ENCODE peak calls at places on chromosomes 4 and X, in five cellular contexts. One of them, this sample, is unnamed.

GRCh38 chr4:26227827-26228226 is 93.0 kb upstream of the RBPJ start:
- DNase-seq in fibroblast of lung: no peak
- DNase-seq in AG10803: no peak
- DNase-seq in right atrium auricular region: no peak
- DNase-seq in cardiac muscle cell: no peak
- DNase-seq in this sample: no peak

GRCh38 chr4:161252520-161253141 is 911.2 kb downstream of the FSTL5 start:
- DNase-seq in fibroblast of lung: peak; percentile 4
- DNase-seq in AG10803: peak; percentile 9
- DNase-seq in right atrium auricular region: no peak
- DNase-seq in cardiac muscle cell: peak; percentile 37
- DNase-seq in this sample: no peak

GRCh38 chrX:115499112-115499805 is 61.7 kb upstream of the PLS3 start:
- DNase-seq in fibroblast of lung: no peak
- DNase-seq in AG10803: no peak
- DNase-seq in right atrium auricular region: no peak
- DNase-seq in cardiac muscle cell: no peak
- DNase-seq in this sample: no peak

GRCh38 chrX:49856819-49857218 is 22.5 kb upstream of the USP27X start:
- DNase-seq in fibroblast of lung: no peak
- DNase-seq in AG10803: no peak
- DNase-seq in right atrium auricular region: no peak
- DNase-seq in cardiac muscle cell: no peak
- DNase-seq in this sample: no peak

GRCh38 chr4:141133146-141134006 is at the start of gene RNF150:
- DNase-seq in fibroblast of lung: peak; percentile 92
- DNase-seq in AG10803: peak; percentile 89
- DNase-seq in right atrium auricular region: peak; percentile 70
- DNase-seq in cardiac muscle cell: peak; percentile 93
- DNase-seq in this sample: peak; percentile 57

GRCh38 chr4:123256006-123256405 is 140.6 kb upstream of the SPRY1 start:
- DNase-seq in fibroblast of lung: no peak
- DNase-seq in AG10803: no peak
- DNase-seq in right atrium auricular region: no peak
- DNase-seq in cardiac muscle cell: no peak
- DNase-seq in this sample: peak; percentile 29

GRCh38 chr4:41670982-41671381 is 77.5 kb downstream of the PHOX2B start:
- DNase-seq in fibroblast of lung: no peak
- DNase-seq in AG10803: no peak
- DNase-seq in right atrium auricular region: no peak
- DNase-seq in cardiac muscle cell: no peak
- DNase-seq in this sample: no peak

GRCh38 chr4:67886281-67886680 is 2.5 kb upstream of the TMPRSS11D start:
- DNase-seq in fibroblast of lung: peak; percentile 64
- DNase-seq in AG10803: no peak
- DNase-seq in right atrium auricular region: no peak
- DNase-seq in cardiac muscle cell: no peak
- DNase-seq in this sample: no peak

GRCh38 chr4:42083816-42084215 is 68.6 kb downstream of the BEND4 start:
- DNase-seq in fibroblast of lung: peak; percentile 3
- DNase-seq in AG10803: peak; percentile 12
- DNase-seq in right atrium auricular region: no peak
- DNase-seq in cardiac muscle cell: no peak
- DNase-seq in this sample: no peak

GRCh38 chr4:58551676-58552075 is 1441.5 kb upstream of the IGFBP7 start:
- DNase-seq in fibroblast of lung: no peak
- DNase-seq in AG10803: no peak
- DNase-seq in right atrium auricular region: no peak
- DNase-seq in cardiac muscle cell: no peak
- DNase-seq in this sample: no peak

GRCh38 chrX:12878536-12878935 is 11.7 kb downstream of the TLR7 start:
- DNase-seq in fibroblast of lung: no peak
- DNase-seq in AG10803: no peak
- DNase-seq in right atrium auricular region: no peak
- DNase-seq in cardiac muscle cell: no peak
- DNase-seq in this sample: no peak

GRCh38 chrX:9897761-9898161 is 69.4 kb upstream of the CLDN34 start:
- DNase-seq in fibroblast of lung: peak; percentile 97
- DNase-seq in AG10803: peak; percentile 94
- DNase-seq in right atrium auricular region: no peak
- DNase-seq in cardiac muscle cell: no peak
- DNase-seq in this sample: no peak

GRCh38 chrX:111837226-111837625 is 38.8 kb upstream of the TRPC5OS start:
- DNase-seq in fibroblast of lung: no peak
- DNase-seq in AG10803: no peak
- DNase-seq in right atrium auricular region: no peak
- DNase-seq in cardiac muscle cell: peak; percentile 75
- DNase-seq in this sample: no peak

GRCh38 chr4:66906314-66906713 is 639.0 kb downstream of the CENPC start:
- DNase-seq in fibroblast of lung: no peak
- DNase-seq in AG10803: no peak
- DNase-seq in right atrium auricular region: no peak
- DNase-seq in cardiac muscle cell: peak; percentile 38
- DNase-seq in this sample: no peak

GRCh38 chr4:36399762-36400353 is 118.4 kb downstream of the DTHD1 start:
- DNase-seq in fibroblast of lung: peak; percentile 6
- DNase-seq in AG10803: no peak
- DNase-seq in right atrium auricular region: no peak
- DNase-seq in cardiac muscle cell: peak; percentile 37
- DNase-seq in this sample: no peak

GRCh38 chr4:128847074-128847724 is 37.7 kb downstream of the JADE1 start:
- DNase-seq in fibroblast of lung: no peak
- DNase-seq in AG10803: no peak
- DNase-seq in right atrium auricular region: no peak
- DNase-seq in cardiac muscle cell: no peak
- DNase-seq in this sample: no peak

GRCh38 chrX:2549874-2550273 is 49.1 kb upstream of the DHRSX start:
- DNase-seq in fibroblast of lung: no peak
- DNase-seq in AG10803: no peak
- DNase-seq in right atrium auricular region: no peak
- DNase-seq in cardiac muscle cell: no peak
- DNase-seq in this sample: no peak
- H3K4me3 ChIP-seq in fibroblast of lung: no peak overlapping the region
- H3K4me3 ChIP-seq in AG10803: no peak overlapping the region
- H3K4me3 ChIP-seq in right atrium auricular region: no peak overlapping the region
- H3K4me3 ChIP-seq in cardiac muscle cell: no peak overlapping the region
- H3K4me3 ChIP-seq in this sample: no peak overlapping the region

GRCh38 chr4:4572821-4573220 is 31.0 kb upstream of the STX18 start:
- DNase-seq in fibroblast of lung: no peak
- DNase-seq in AG10803: no peak
- DNase-seq in right atrium auricular region: no peak
- DNase-seq in cardiac muscle cell: no peak
- DNase-seq in this sample: no peak

GRCh38 chr4:4577359-4577875 is 35.6 kb upstream of the STX18 start:
- DNase-seq in fibroblast of lung: no peak
- DNase-seq in AG10803: no peak
- DNase-seq in right atrium auricular region: no peak
- DNase-seq in cardiac muscle cell: no peak
- DNase-seq in this sample: no peak

GRCh38 chr4:4574792-4575191 is 32.9 kb upstream of the STX18 start:
- DNase-seq in fibroblast of lung: peak; percentile 89
- DNase-seq in AG10803: peak; percentile 99
- DNase-seq in right atrium auricular region: peak; percentile 62
- DNase-seq in cardiac muscle cell: no peak
- DNase-seq in this sample: peak; percentile 18

GRCh38 chr4:4574052-4574451 is 32.2 kb upstream of the STX18 start:
- DNase-seq in fibroblast of lung: no peak
- DNase-seq in AG10803: no peak
- DNase-seq in right atrium auricular region: no peak
- DNase-seq in cardiac muscle cell: no peak
- DNase-seq in this sample: no peak

GRCh38 chr4:4575284-4576211 is 33.7 kb upstream of the STX18 start:
- DNase-seq in fibroblast of lung: peak; percentile 55
- DNase-seq in AG10803: peak; percentile 62
- DNase-seq in right atrium auricular region: no peak
- DNase-seq in cardiac muscle cell: peak; percentile 88
- DNase-seq in this sample: no peak
- TF ChIP-seq CTCF in fibroblast of lung: peak; percentile 24
- TF ChIP-seq CTCF in AG10803: no peak
- TF ChIP-seq CTCF in right atrium auricular region: peak; percentile 74
- TF ChIP-seq CTCF in cardiac muscle cell: peak; percentile 36
- TF ChIP-seq CTCF in this sample: no peak

DNA sequence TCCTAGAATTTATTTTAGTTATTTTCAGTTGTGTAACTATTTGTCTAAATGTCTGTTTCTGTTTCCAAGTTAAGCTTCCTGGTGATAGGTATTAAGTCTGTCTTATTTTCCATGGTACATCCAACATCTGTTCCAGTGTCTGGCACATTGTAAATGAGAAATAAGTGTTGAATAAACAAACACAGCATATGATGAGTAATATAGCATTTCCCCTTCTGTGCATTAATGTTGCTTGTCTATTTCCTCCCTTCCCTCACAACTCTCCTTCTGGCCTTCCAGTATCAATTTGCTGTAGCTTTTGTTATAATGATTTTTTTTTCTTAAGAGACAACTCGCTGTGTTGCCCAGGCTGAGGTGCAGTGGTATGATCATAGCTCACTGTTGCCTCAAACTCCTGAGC is 36.1 kb downstream of the COPS4 start:
- DNase-seq in fibroblast of lung: peak; percentile 16
- DNase-seq in AG10803: peak; percentile 2
- DNase-seq in right atrium auricular region: no peak
- DNase-seq in cardiac muscle cell: no peak
- DNase-seq in this sample: no peak
- H3K4me3 ChIP-seq in fibroblast of lung: no peak overlapping the region
- H3K4me3 ChIP-seq in AG10803: no peak overlapping the region
- H3K4me3 ChIP-seq in right atrium auricular region: no peak overlapping the region
- H3K4me3 ChIP-seq in cardiac muscle cell: no peak overlapping the region
- H3K4me3 ChIP-seq in this sample: no peak overlapping the region

GRCh38 chr4:22515145-22515887 is 550 bp downstream of the ADGRA3 start:
- DNase-seq in fibroblast of lung: peak; percentile 78
- DNase-seq in AG10803: peak; percentile 52
- DNase-seq in right atrium auricular region: peak; percentile 60
- DNase-seq in cardiac muscle cell: peak; percentile 83
- DNase-seq in this sample: no peak
- TF ChIP-seq CTCF in fibroblast of lung: no peak
- TF ChIP-seq CTCF in AG10803: peak; percentile 9
- TF ChIP-seq CTCF in right atrium auricular region: peak; percentile 57
- TF ChIP-seq CTCF in cardiac muscle cell: peak; percentile 25
- TF ChIP-seq CTCF in this sample: no peak

DNA sequence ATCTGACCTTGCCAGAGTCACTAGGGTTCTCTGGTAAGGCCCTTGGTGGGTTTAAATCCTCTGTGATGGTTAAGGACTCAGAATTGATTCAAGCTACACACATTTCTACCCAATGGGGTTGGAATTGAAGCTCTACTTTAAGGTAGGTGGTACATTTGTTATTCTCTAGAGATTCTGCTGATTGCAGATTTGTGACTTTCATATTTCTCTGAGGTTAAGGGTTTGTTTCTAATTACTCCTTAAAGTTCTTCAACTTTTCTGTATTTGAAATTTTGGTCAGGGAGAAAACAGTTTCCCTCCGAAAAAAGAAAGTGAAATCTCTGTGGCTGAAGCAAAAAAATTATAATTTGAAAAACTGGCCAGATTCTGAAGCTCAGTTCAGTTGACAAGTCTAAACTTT is 25.8 kb upstream of the USP46 start:
- DNase-seq in fibroblast of lung: no peak
- DNase-seq in AG10803: no peak
- DNase-seq in right atrium auricular region: no peak
- DNase-seq in cardiac muscle cell: no peak
- DNase-seq in this sample: no peak
- H3K4me3 ChIP-seq in fibroblast of lung: no peak overlapping the region
- H3K4me3 ChIP-seq in AG10803: no peak overlapping the region
- H3K4me3 ChIP-seq in right atrium auricular region: no peak overlapping the region
- H3K4me3 ChIP-seq in cardiac muscle cell: no peak overlapping the region
- H3K4me3 ChIP-seq in this sample: no peak overlapping the region

GRCh38 chr4:97300561-97300960 is 842.7 kb downstream of the STPG2 start:
- DNase-seq in fibroblast of lung: no peak
- DNase-seq in AG10803: no peak
- DNase-seq in right atrium auricular region: no peak
- DNase-seq in cardiac muscle cell: no peak
- DNase-seq in this sample: no peak
- TF ChIP-seq CTCF in fibroblast of lung: no peak
- TF ChIP-seq CTCF in AG10803: no peak
- TF ChIP-seq CTCF in right atrium auricular region: no peak
- TF ChIP-seq CTCF in cardiac muscle cell: no peak
- TF ChIP-seq CTCF in this sample: no peak

GRCh38 chrX:19462231-19462630 is 53.1 kb downstream of the MAP3K15 start:
- DNase-seq in fibroblast of lung: no peak
- DNase-seq in AG10803: no peak
- DNase-seq in right atrium auricular region: no peak
- DNase-seq in cardiac muscle cell: no peak
- DNase-seq in this sample: no peak

GRCh38 chrX:19462879-19463278 is 52.4 kb downstream of the MAP3K15 start:
- DNase-seq in fibroblast of lung: no peak
- DNase-seq in AG10803: no peak
- DNase-seq in right atrium auricular region: no peak
- DNase-seq in cardiac muscle cell: no peak
- DNase-seq in this sample: no peak

GRCh38 chrX:19457662-19458061 is 57.6 kb downstream of the MAP3K15 start:
- DNase-seq in fibroblast of lung: no peak
- DNase-seq in AG10803: no peak
- DNase-seq in right atrium auricular region: no peak
- DNase-seq in cardiac muscle cell: no peak
- DNase-seq in this sample: no peak
- H3K4me3 ChIP-seq in fibroblast of lung: no peak overlapping the region
- H3K4me3 ChIP-seq in AG10803: no peak overlapping the region
- H3K4me3 ChIP-seq in right atrium auricular region: no peak overlapping the region
- H3K4me3 ChIP-seq in cardiac muscle cell: no peak overlapping the region
- H3K4me3 ChIP-seq in this sample: no peak overlapping the region

GRCh38 chr4:4182835-4183568 is 43.7 kb downstream of the OTOP1 start:
- DNase-seq in fibroblast of lung: no peak
- DNase-seq in AG10803: peak; percentile 2
- DNase-seq in right atrium auricular region: no peak
- DNase-seq in cardiac muscle cell: peak; percentile 58
- DNase-seq in this sample: no peak
- TF ChIP-seq CTCF in fibroblast of lung: peak; percentile 27
- TF ChIP-seq CTCF in AG10803: peak; percentile 60
- TF ChIP-seq CTCF in right atrium auricular region: peak; percentile 67
- TF ChIP-seq CTCF in cardiac muscle cell: peak; percentile 77
- TF ChIP-seq CTCF in this sample: peak; percentile 65

This sample was measured in kidney epithelial cell.